ENCODE peak calls at places on chromosomes 6 and 20, in ten cellular contexts. G is choroid plexus epithelial cell; C is fibroblast of the aortic adventitia; Q is iris pigment epithelial cell; S is non-pigmented ciliary epithelial cell; A is activated CD8-positive, alpha-beta memory T cell treated with anti-CD3 and anti-CD28 coated beads, Interleukin-2, amount 10 ng/mL, durations not matched to agents 7 days and 5 days; L is stimulated activated CD4-positive, alpha-beta T cell treated with anti-CD3 and anti-CD28 coated beads, Interleukin-2, amount 100 ng/mL, for 48 hours; Z is heart left ventricle; R is activated T-helper 9 cell treated with anti-CD3 and anti-CD28 coated beads, Interleukin-2, amount 50 U/mL, for 16 hours; U is kidney. N is an unnamed sample.

GRCh38 chr20:50628853-50629674 is 62.3 kb downstream of the RIPOR3 start:
- DNase-seq in R (no peak), C (no peak), G (no peak), U (no peak), S (no peak), Z (no peak), L (no peak), A (no peak), Q (no peak), N (no peak)

GRCh38 chr6:121837545-121838229 is 402.2 kb downstream of the GJA1 start:
- DNase-seq in S (no peak), C (no peak), U (no peak), L (no peak), G (no peak), Z (no peak), A (no peak), Q (no peak), R (no peak), N (no peak)

GRCh38 chr20:38145094-38146075 is 19.7 kb downstream of the TGM2 start:
- DNase-seq in R (no peak), G (peak; percentile 56), A (no peak), S (no peak), Z (no peak), U (peak; percentile 68), C (peak; percentile 39), L (no peak), Q (peak; percentile 72), N (no peak)

GRCh38 chr6:166313255-166314070 is 5.3 kb upstream of the PRR18 start:
- DNase-seq in U (no peak), R (peak; percentile 32), Q (peak; percentile 55), C (peak; percentile 62), A (peak; percentile 71), S (no peak), L (peak; percentile 50), G (peak; percentile 69), Z (no peak), N (no peak)

GRCh38 chr20:53708129-53708968 is 114.7 kb upstream of the ZNF217 start:
- DNase-seq in R (peak; percentile 5), S (peak; percentile 71), G (peak; percentile 43), A (peak; percentile 65), Q (peak; percentile 65), U (no peak), Z (no peak), L (peak; percentile 32), C (peak; percentile 25), N (no peak)

GRCh38 chr6:16762547-16763477 is 1.6 kb upstream of the ATXN1 start:
- DNase-seq in Q (peak; percentile 95), C (peak; percentile 87), A (peak; percentile 79), R (peak; percentile 51), Z (peak; percentile 45), L (no peak), S (peak; percentile 83), U (peak; percentile 90), G (peak; percentile 87), N (no peak)

GRCh38 chr20:49581482-49581881 is 13.5 kb upstream of the PTGIS start:
- DNase-seq in A (no peak), Q (no peak), Z (no peak), S (no peak), L (no peak), G (no peak), C (no peak), U (no peak), R (no peak), N (no peak)

GRCh38 chr6:108497883-108498282 is 62.8 kb upstream of the FOXO3 start:
- DNase-seq in R (no peak), U (no peak), S (no peak), L (no peak), Z (no peak), G (peak; percentile 80), Q (peak; percentile 63), A (peak; percentile 50), C (peak; percentile 53), N (no peak)

GRCh38 chr6:36196049-36196879 is at the start of gene BRPF3:
- DNase-seq in U (peak; percentile 93), L (peak; percentile 70), A (peak; percentile 79), Z (peak; percentile 87), G (peak; percentile 70), C (peak; percentile 68), R (peak; percentile 65), Q (peak; percentile 70), S (peak; percentile 4), N (peak; percentile 90)

GRCh38 chr6:24296944-24297343 is 60.9 kb downstream of the DCDC2 start:
- DNase-seq in L (no peak), Q (no peak), R (no peak), S (no peak), A (no peak), G (no peak), C (no peak), Z (no peak), U (no peak), N (no peak)

GRCh38 chr6:55445648-55446204 is 118.5 kb downstream of the GFRAL start:
- DNase-seq in S (no peak), Z (no peak), C (peak; percentile 69), A (no peak), R (no peak), L (no peak), G (peak; percentile 69), U (no peak), Q (peak; percentile 52), N (no peak)

GRCh38 chr20:38962898-38963484 is 847 bp downstream of the DHX35 start:
- DNase-seq in G (no peak), C (no peak), L (no peak), S (no peak), A (no peak), R (no peak), Q (no peak), U (no peak), Z (no peak), N (no peak)

GRCh38 chr20:13610205-13610604 is 28.5 kb downstream of the TASP1 start:
- DNase-seq in Q (no peak), C (no peak), A (no peak), U (no peak), G (no peak), S (no peak), R (no peak), Z (no peak), L (no peak), N (no peak)

GRCh38 chr6:27238010-27238983 is 9.2 kb upstream of the PRSS16 start:
- DNase-seq in R (no peak), L (no peak), U (no peak), Q (peak; percentile 19), C (peak; percentile 16), A (no peak), Z (no peak), S (no peak), G (no peak), N (no peak)

GRCh38 chr20:45347936-45348809 is at the start of gene SDC4:
- DNase-seq in L (peak; percentile 60), Q (peak; percentile 62), G (peak; percentile 66), U (peak; percentile 95), S (no peak), Z (peak; percentile 75), A (peak; percentile 72), C (peak; percentile 60), R (peak; percentile 65), N (no peak)

GRCh38 chr6:158043586-158044524 is 62.2 kb downstream of the SYNJ2 start:
- DNase-seq in A (no peak), U (peak; percentile 54), L (no peak), C (no peak), Z (peak; percentile 68), G (no peak), S (no peak), Q (no peak), R (no peak), N (no peak)

GRCh38 chr20:64000906-64001305 is 20.0 kb downstream of the PRPF6 start:
- DNase-seq in U (no peak), R (no peak), Q (no peak), A (no peak), L (no peak), G (no peak), S (no peak), Z (no peak), C (no peak), N (no peak)

GRCh38 chr6:2503816-2504494 is 246.8 kb downstream of the MYLK4 start:
- DNase-seq in Z (no peak), S (no peak), L (no peak), C (no peak), U (no peak), A (no peak), G (peak; percentile 93), Q (peak; percentile 68), R (no peak), N (peak; percentile 31)

N was measured in vagina.